ENCODE peak calls at places on chromosomes 6 and 20, in eight cellular contexts. C is GM13977; Y is cardiac fibroblast; X is activated T-cell treated with anti-CD3 and anti-CD28 coated beads, Interleukin-2, amount 50 U/mL, for 72 hours; U is stimulated activated CD4-positive, alpha-beta T cell treated with anti-CD3 and anti-CD28 coated beads, Interleukin-2, amount 100 ng/mL, for 48 hours; Z is effector memory CD8-positive, alpha-beta T cell; R is HCEC 1CT; L is mucosa of gallbladder. V is an unnamed sample.

GRCh38 chr6:10615675-10616074 is 78.7 kb downstream of the C6orf52 start:
- DNase-seq in C (no peak), Y (no peak), X (no peak), U (no peak), Z (no peak), R (no peak), L (no peak), V (no peak)

GRCh38 chr20:54774423-54774822 is 299.0 kb downstream of the DOK5 start:
- DNase-seq in C (no peak), Y (no peak), X (no peak), U (no peak), Z (no peak), R (no peak), L (no peak), V (no peak)

GRCh38 chr20:57613481-57613921 is 6.7 kb downstream of the ZBP1 start:
- DNase-seq in C (no peak), Y (no peak), X (no peak), U (no peak), Z (no peak), R (no peak), L (no peak), V (peak)

GRCh38 chr6:71228461-71229041 is 60.1 kb upstream of the OGFRL1 start:
- DNase-seq in C (no peak), Y (no peak), X (no peak), U (no peak), Z (peak), R (peak), L (no peak), V (no peak)

GRCh38 chr6:155264704-155265320 is 999 bp downstream of the CLDN20 start:
- DNase-seq in C (no peak), Y (no peak), X (no peak), U (no peak), Z (no peak), R (peak), L (no peak), V (no peak)

GRCh38 chr6:135451617-135452190 is 45.8 kb downstream of the AHI1 start:
- DNase-seq in C (no peak), Y (peak), X (no peak), U (no peak), Z (peak), R (peak), L (no peak), V (no peak)

GRCh38 chr20:25380945-25381614 is 9.6 kb downstream of the ABHD12 start:
- DNase-seq in C (no peak), Y (no peak), X (no peak), U (no peak), Z (no peak), R (no peak), L (no peak), V (no peak)

GRCh38 chr20:57022306-57022705 is 244.1 kb downstream of the BMP7 start:
- DNase-seq in C (no peak), Y (no peak), X (no peak), U (no peak), Z (no peak), R (no peak), L (no peak), V (no peak)

GRCh38 chr6:81638366-81638765 is 114.1 kb downstream of the TENT5A start:
- DNase-seq in C (no peak), Y (no peak), X (no peak), U (no peak), Z (no peak), R (no peak), L (no peak), V (no peak)

GRCh38 chr6:11292837-11293236 is 60.4 kb upstream of the NEDD9 start:
- DNase-seq in C (no peak), Y (no peak), X (no peak), U (no peak), Z (no peak), R (no peak), L (no peak), V (no peak)

GRCh38 chr6:7129360-7129759 is 21.6 kb downstream of the RREB1 start:
- DNase-seq in C (no peak), Y (no peak), X (no peak), U (no peak), Z (no peak), R (no peak), L (no peak), V (no peak)

GRCh38 chr6:3194535-3195376 is 32.7 kb downstream of the TUBB2B start:
- DNase-seq in C (peak), Y (peak), X (no peak), U (no peak), Z (no peak), R (no peak), L (no peak), V (peak)